ENCODE peak calls at places on chromosomes 11 and 22, in six cellular contexts. H, Y, D, O, N and K are unnamed samples.

GRCh38 chr11:83845797-83846196 is 559.6 kb upstream of the CCDC90B start:
- DNase-seq in N (no peak), Y (no peak), O (no peak), D (no peak), H (no peak), K (no peak)

GRCh38 chr11:17506314-17506713 is 29.7 kb upstream of the ABCC8 start:
- DNase-seq in H (no peak), O (no peak), D (no peak), N (no peak), Y (no peak), K (no peak)

GRCh38 chr11:94400839-94401772 is at the start of gene GPR83:
- DNase-seq in D (no peak), Y (no peak), O (no peak), H (no peak), N (peak; percentile 24), K (no peak)

GRCh38 chr22:48319321-48320047 is 1508.2 kb downstream of the BRD1 start:
- DNase-seq in O (no peak), Y (no peak), H (no peak), D (no peak), N (no peak), K (no peak)

GRCh38 chr22:44012172-44012571 is 11.9 kb upstream of the PARVB start:
- DNase-seq in D (no peak), Y (no peak), O (no peak), H (no peak), N (no peak), K (no peak)

GRCh38 chr22:46052331-46052771 is 75.4 kb upstream of the WNT7B start:
- DNase-seq in O (no peak), N (peak; percentile 43), Y (no peak), H (no peak), D (no peak), K (no peak)

GRCh38 chr22:48300877-48301276 is 1526.8 kb downstream of the BRD1 start:
- DNase-seq in H (no peak), N (no peak), Y (no peak), D (no peak), O (no peak), K (no peak)

GRCh38 chr11:114524122-114524521 is 35.6 kb downstream of the NXPE1 start:
- DNase-seq in N (no peak), O (no peak), Y (no peak), D (no peak), H (no peak), K (no peak)

GRCh38 chr11:131910491-131911387 is 540.3 kb downstream of the NTM start:
- DNase-seq in N (peak; percentile 58), H (no peak), Y (no peak), D (no peak), O (no peak), K (no peak)